ENCODE peak calls at places on chromosomes 13 and 19, in four cellular contexts. One of them, this sample, is unnamed.

GRCh38 chr13:34162545-34162936 is 344.6 kb downstream of the RFC3 start:
- DNase-seq in A673: no peak
- DNase-seq in right lobe of liver: no peak
- DNase-seq in neural progenitor cell: no peak
- DNase-seq in this sample: no peak

GRCh38 chr13:41457589-41458186 is 338 bp downstream of the RGCC start:
- DNase-seq in neural progenitor cell: no peak
- DNase-seq in A673: no peak
- DNase-seq in right lobe of liver: no peak
- DNase-seq in this sample: no peak

GRCh38 chr19:13999085-13999484 is 7.0 kb downstream of the RFX1 start:
- DNase-seq in A673: no peak
- DNase-seq in right lobe of liver: no peak
- DNase-seq in neural progenitor cell: no peak
- DNase-seq in this sample: no peak

GRCh38 chr13:54367639-54368271 is 1339.1 kb downstream of the OLFM4 start:
- DNase-seq in A673: no peak
- DNase-seq in right lobe of liver: no peak
- DNase-seq in neural progenitor cell: no peak
- DNase-seq in this sample: no peak

GRCh38 chr19:13008926-13009787 is 13.9 kb downstream of the NFIX start:
- DNase-seq in A673: no peak
- DNase-seq in right lobe of liver: no peak
- DNase-seq in neural progenitor cell: no peak
- DNase-seq in this sample: no peak

GRCh38 chr19:4861147-4861546 is 6.3 kb downstream of the PLIN3 start:
- DNase-seq in neural progenitor cell: no peak
- DNase-seq in A673: peak; percentile 35
- DNase-seq in right lobe of liver: no peak
- DNase-seq in this sample: no peak

GRCh38 chr19:3570619-3571018 is 2.1 kb upstream of the HMG20B start:
- DNase-seq in A673: no peak
- DNase-seq in neural progenitor cell: no peak
- DNase-seq in right lobe of liver: no peak
- DNase-seq in this sample: no peak

GRCh38 chr19:18754501-18754900 is 36.6 kb downstream of the COMP start:
- DNase-seq in right lobe of liver: no peak
- DNase-seq in A673: no peak
- DNase-seq in neural progenitor cell: no peak
- DNase-seq in this sample: no peak

GRCh38 chr13:113427562-113428468 is 25.5 kb downstream of the ADPRHL1 start:
- DNase-seq in right lobe of liver: no peak
- DNase-seq in A673: no peak
- DNase-seq in neural progenitor cell: peak; percentile 1
- DNase-seq in this sample: peak; percentile 91

GRCh38 chr19:13039211-13039789 is 44.0 kb downstream of the NFIX start:
- DNase-seq in right lobe of liver: no peak
- DNase-seq in neural progenitor cell: no peak
- DNase-seq in A673: no peak
- DNase-seq in this sample: no peak

GRCh38 chr19:48835734-48836088 is 580 bp downstream of the HSD17B14 start:
- DNase-seq in neural progenitor cell: peak; percentile 95
- DNase-seq in A673: peak; percentile 88
- DNase-seq in right lobe of liver: peak; percentile 95
- DNase-seq in this sample: peak; percentile 95

GRCh38 chr13:107305178-107305577 is 737.2 kb upstream of the ARGLU1 start:
- DNase-seq in A673: no peak
- DNase-seq in right lobe of liver: no peak
- DNase-seq in neural progenitor cell: no peak
- DNase-seq in this sample: no peak

GRCh38 chr13:39603424-39603947 is 493 bp upstream of the LHFPL6 start:
- DNase-seq in neural progenitor cell: peak; percentile 29
- DNase-seq in A673: peak; percentile 45
- DNase-seq in right lobe of liver: no peak
- DNase-seq in this sample: peak; percentile 27

GRCh38 chr13:37811441-37811840 is 58.1 kb downstream of the TRPC4 start:
- DNase-seq in A673: no peak
- DNase-seq in neural progenitor cell: no peak
- DNase-seq in right lobe of liver: no peak
- DNase-seq in this sample: no peak

DNA sequence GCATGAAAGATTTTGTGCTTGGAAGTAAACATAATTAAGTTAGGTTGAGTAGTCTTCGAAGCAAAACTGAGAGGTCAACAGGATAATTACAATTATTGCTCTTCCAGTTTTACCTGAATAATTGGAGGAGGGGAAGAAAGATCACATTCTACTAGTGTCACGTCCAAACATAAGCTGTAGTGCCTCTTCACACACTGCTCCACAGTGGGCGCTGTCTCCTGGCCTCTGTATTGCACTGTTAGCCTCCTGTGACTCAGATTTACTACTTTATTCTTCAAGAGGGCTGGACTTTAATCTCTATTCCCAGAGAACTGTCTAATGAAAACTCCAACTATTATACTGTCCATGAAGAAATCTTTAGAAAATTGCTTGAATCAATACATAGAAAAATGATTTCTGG is 62.9 kb downstream of the TRPC4 start:
- DNase-seq in neural progenitor cell: no peak
- DNase-seq in right lobe of liver: no peak
- DNase-seq in A673: no peak
- DNase-seq in this sample: no peak
- TF ChIP-seq CTCF in neural progenitor cell: peak; percentile 11
- TF ChIP-seq CTCF in right lobe of liver: no peak
- TF ChIP-seq CTCF in A673: peak; percentile 25
- TF ChIP-seq CTCF in this sample: no peak

GRCh38 chr19:38044267-38045111 is 137.5 kb downstream of the SIPA1L3 start:
- DNase-seq in right lobe of liver: no peak
- DNase-seq in neural progenitor cell: no peak
- DNase-seq in A673: no peak
- DNase-seq in this sample: no peak
- H3K27ac ChIP-seq in right lobe of liver: no peak overlapping the region
- H3K27ac ChIP-seq in neural progenitor cell: no peak overlapping the region
- H3K27ac ChIP-seq in A673: no peak overlapping the region
- H3K27ac ChIP-seq in this sample: no peak overlapping the region

GRCh38 chr19:17735410-17735809 is 15.9 kb upstream of the FCHO1 start:
- DNase-seq in right lobe of liver: no peak
- DNase-seq in A673: no peak
- DNase-seq in neural progenitor cell: no peak
- DNase-seq in this sample: no peak
- H3K36me3 ChIP-seq in right lobe of liver: no peaks in the 10 kb centered on the region
- H3K36me3 ChIP-seq in A673: peaks cover 38% of the 10 kb centered on the region
- H3K36me3 ChIP-seq in neural progenitor cell: no peaks in the 10 kb centered on the region
- H3K36me3 ChIP-seq in this sample: peaks cover 65% of the 10 kb centered on the region

GRCh38 chr19:1457031-1457739 is 7.3 kb downstream of the APC2 start:
- DNase-seq in right lobe of liver: no peak
- DNase-seq in neural progenitor cell: peak; percentile 61
- DNase-seq in A673: no peak
- DNase-seq in this sample: no peak
- TF ChIP-seq CTCF in right lobe of liver: no peak
- TF ChIP-seq CTCF in neural progenitor cell: peak; percentile 24
- TF ChIP-seq CTCF in A673: no peak
- TF ChIP-seq CTCF in this sample: no peak

GRCh38 chr13:110105136-110105535 is 201.8 kb downstream of the COL4A1 start:
- DNase-seq in right lobe of liver: no peak
- DNase-seq in neural progenitor cell: no peak
- DNase-seq in A673: no peak
- DNase-seq in this sample: no peak

GRCh38 chr13:110107568-110108347 is 199.2 kb downstream of the COL4A1 start:
- DNase-seq in right lobe of liver: no peak
- DNase-seq in A673: peak; percentile 65
- DNase-seq in neural progenitor cell: peak; percentile 61
- DNase-seq in this sample: peak; percentile 71

GRCh38 chr13:110108348-110109139 is 198.4 kb downstream of the COL4A1 start:
- DNase-seq in A673: peak; percentile 85
- DNase-seq in right lobe of liver: peak; percentile 84
- DNase-seq in neural progenitor cell: peak; percentile 75
- DNase-seq in this sample: peak; percentile 94

GRCh38 chr13:110109140-110109783 is 197.7 kb downstream of the COL4A1 start:
- DNase-seq in neural progenitor cell: no peak
- DNase-seq in right lobe of liver: no peak
- DNase-seq in A673: no peak
- DNase-seq in this sample: no peak

GRCh38 chr13:110106726-110107125 is 200.2 kb downstream of the COL4A1 start:
- DNase-seq in A673: no peak
- DNase-seq in neural progenitor cell: no peak
- DNase-seq in right lobe of liver: peak; percentile 83
- DNase-seq in this sample: no peak
- H3K27ac ChIP-seq in A673: no peak overlapping the region
- H3K27ac ChIP-seq in neural progenitor cell: no peak overlapping the region
- H3K27ac ChIP-seq in right lobe of liver: peak overlapping the region; percentile 62
- H3K27ac ChIP-seq in this sample: no peak overlapping the region

DNA sequence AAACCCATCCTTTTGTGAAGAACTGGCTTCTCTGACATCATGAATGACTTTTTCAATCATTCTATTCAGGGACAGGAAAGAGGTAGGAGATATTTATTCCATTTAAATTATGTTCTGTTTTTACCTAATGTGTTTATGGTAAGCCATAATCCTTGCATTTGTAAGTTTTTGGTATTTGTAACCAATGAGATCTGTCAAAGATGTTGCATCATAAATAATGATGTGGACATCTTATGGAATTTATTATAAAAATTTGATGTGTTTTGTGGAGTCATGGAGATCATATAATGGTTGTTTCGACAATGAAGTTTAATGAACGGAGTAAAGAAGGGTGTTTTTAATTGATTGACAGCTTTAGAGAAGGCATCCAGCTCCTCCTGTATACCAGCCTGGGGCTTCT is 67.6 kb downstream of the LMO7 start:
- DNase-seq in right lobe of liver: no peak
- DNase-seq in neural progenitor cell: no peak
- DNase-seq in A673: no peak
- DNase-seq in this sample: no peak
- H3K36me3 ChIP-seq in right lobe of liver: no peaks in the 10 kb centered on the region
- H3K36me3 ChIP-seq in neural progenitor cell: no peaks in the 10 kb centered on the region
- H3K36me3 ChIP-seq in A673: no peaks in the 10 kb centered on the region
- H3K36me3 ChIP-seq in this sample: no peaks in the 10 kb centered on the region

DNA sequence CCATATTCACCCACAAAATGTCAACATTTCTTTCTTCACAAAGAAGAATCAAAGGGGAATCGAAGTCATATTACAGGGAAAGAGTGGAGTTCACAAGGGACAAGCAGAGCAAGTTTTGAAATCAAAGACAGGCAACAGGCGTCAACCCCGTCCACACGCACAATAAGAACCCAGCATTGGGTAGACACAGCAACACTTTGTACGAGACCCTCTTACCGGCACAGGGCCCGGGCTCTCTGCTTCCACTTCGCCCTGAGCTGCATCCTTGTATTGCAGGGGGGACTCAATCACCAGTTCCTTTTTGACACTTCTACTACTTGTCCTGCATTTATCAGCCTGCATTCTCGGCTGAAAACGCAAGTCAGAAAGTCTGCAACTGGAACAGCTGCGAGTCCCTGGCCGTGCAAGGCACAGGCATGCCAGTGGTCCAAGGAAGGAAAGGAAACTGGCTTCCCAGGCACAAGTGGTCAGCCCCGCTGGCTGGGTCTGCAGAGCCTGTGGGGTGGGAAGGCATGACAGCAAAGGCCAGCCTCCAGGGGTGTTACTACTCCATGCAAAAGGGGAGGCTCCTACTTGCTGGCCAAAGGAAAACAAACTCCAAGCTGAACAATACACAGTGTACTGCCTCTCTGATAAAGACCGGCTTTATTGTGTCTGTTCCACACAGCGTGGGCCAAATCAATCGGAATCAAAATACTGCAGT is at the start of gene DOCK9:
- DNase-seq in neural progenitor cell: peak; percentile 67
- DNase-seq in A673: no peak
- DNase-seq in right lobe of liver: no peak
- DNase-seq in this sample: no peak
- TF ChIP-seq CTCF in neural progenitor cell: no peak
- TF ChIP-seq CTCF in A673: no peak
- TF ChIP-seq CTCF in right lobe of liver: no peak
- TF ChIP-seq CTCF in this sample: no peak

GRCh38 chr13:77702364-77702763 is 4.9 kb downstream of the SLAIN1 start:
- DNase-seq in A673: no peak
- DNase-seq in neural progenitor cell: no peak
- DNase-seq in right lobe of liver: no peak
- DNase-seq in this sample: no peak
- H3K27ac ChIP-seq in A673: peak overlapping the region; percentile 32
- H3K27ac ChIP-seq in neural progenitor cell: no peak overlapping the region
- H3K27ac ChIP-seq in right lobe of liver: no peak overlapping the region
- H3K27ac ChIP-seq in this sample: no peak overlapping the region

GRCh38 chr19:21765151-21765550 is 2.2 kb downstream of the ZNF100 start:
- DNase-seq in right lobe of liver: no peak
- DNase-seq in A673: no peak
- DNase-seq in neural progenitor cell: no peak
- DNase-seq in this sample: no peak
- H3K36me3 ChIP-seq in right lobe of liver: no peaks in the 10 kb centered on the region
- H3K36me3 ChIP-seq in A673: peaks cover 44% of the 10 kb centered on the region
- H3K36me3 ChIP-seq in neural progenitor cell: peaks cover 29% of the 10 kb centered on the region
- H3K36me3 ChIP-seq in this sample: peaks cover 52% of the 10 kb centered on the region

This sample was measured in WERI-Rb-1.